ENCODE peak calls at places on chromosomes 3 and 15, in nine cellular contexts. W, T, H, P, B, G, X, R and I are unnamed samples.
A peak's percentile ranks its signal among the peaks of the same experiment; 100 is the strongest.

GRCh38 chr3:33433843-33434242 is 6.4 kb downstream of the UBP1 start:
- DNase-seq in W (no peak), T (no peak), H (peak; percentile 47), P (peak; percentile 23), B (peak; percentile 39), G (no peak), X (peak; percentile 50), R (no peak), I (peak; percentile 58)

GRCh38 chr15:22980189-22981136 is at the start of gene CYFIP1:
- DNase-seq in W (peak; percentile 88), T (peak; percentile 93), H (peak; percentile 83), P (peak; percentile 82), B (peak; percentile 80), G (peak; percentile 68), X (peak; percentile 80), R (peak; percentile 48), I (peak; percentile 89)

GRCh38 chr3:42507751-42508335 is 5.4 kb downstream of the VIPR1 start:
- DNase-seq in W (no peak), T (no peak), H (no peak), P (no peak), B (no peak), G (no peak), X (no peak), R (no peak), I (no peak)

GRCh38 chr3:1147326-1147725 is 54.5 kb downstream of the CNTN6 start:
- DNase-seq in W (no peak), T (no peak), H (no peak), P (no peak), B (no peak), G (no peak), X (no peak), R (no peak), I (no peak)

GRCh38 chr15:37059051-37059450 is 41.3 kb downstream of the MEIS2 start:
- DNase-seq in W (no peak), T (peak; percentile 91), H (peak; percentile 93), P (peak; percentile 77), B (peak; percentile 93), G (no peak), X (peak; percentile 75), R (no peak), I (peak; percentile 88)

GRCh38 chr3:102090646-102091045 is 241.3 kb downstream of the NFKBIZ start:
- DNase-seq in W (no peak), T (no peak), H (peak; percentile 62), P (peak; percentile 16), B (no peak), G (no peak), X (peak; percentile 16), R (peak; percentile 97), I (no peak)

GRCh38 chr15:37106490-37107001 is 6.2 kb upstream of the MEIS2 start:
- DNase-seq in W (peak; percentile 55), T (peak; percentile 36), H (peak; percentile 24), P (no peak), B (peak; percentile 71), G (no peak), X (peak; percentile 70), R (no peak), I (peak; percentile 61)

GRCh38 chr3:188627652-188628051 is 473.7 kb downstream of the LPP start:
- DNase-seq in W (no peak), T (peak; percentile 67), H (peak; percentile 94), P (peak; percentile 96), B (peak; percentile 63), G (no peak), X (peak; percentile 93), R (peak; percentile 72), I (peak; percentile 92)

GRCh38 chr3:52246264-52246620 is 683 bp downstream of the PPM1M start:
- DNase-seq in W (no peak), T (no peak), H (no peak), P (no peak), B (no peak), G (no peak), X (no peak), R (no peak), I (no peak)

GRCh38 chr3:123782488-123782887 is 101.6 kb downstream of the MYLK start:
- DNase-seq in W (no peak), T (no peak), H (no peak), P (peak; percentile 37), B (no peak), G (no peak), X (no peak), R (no peak), I (no peak)

GRCh38 chr3:176663819-176664218 is 533.5 kb downstream of the TBL1XR1 start:
- DNase-seq in W (no peak), T (peak; percentile 59), H (peak; percentile 66), P (peak; percentile 83), B (peak; percentile 78), G (peak; percentile 36), X (peak; percentile 79), R (peak; percentile 9), I (peak; percentile 86)

GRCh38 chr3:53347261-53348064 is at the start of gene DCP1A:
- DNase-seq in W (peak; percentile 96), T (peak; percentile 97), H (peak; percentile 97), P (peak; percentile 96), B (peak; percentile 97), G (peak; percentile 93), X (peak; percentile 95), R (peak; percentile 79), I (peak; percentile 98)
- TF ChIP-seq CTCF in W (no peak), T (no peak), H (no peak), P (no peak), B (no peak), G (peak; percentile 45), X (no peak), R (no peak), I (no peak)

GRCh38 chr15:95286911-95287769 is 1043.4 kb upstream of the NR2F2 start:
- DNase-seq in W (no peak), T (no peak), H (peak; percentile 44), P (no peak), B (no peak), G (no peak), X (no peak), R (no peak), I (no peak)

GRCh38 chr15:95284933-95285401 is 1045.5 kb upstream of the NR2F2 start:
- DNase-seq in W (no peak), T (no peak), H (peak; percentile 70), P (peak; percentile 90), B (peak; percentile 68), G (no peak), X (peak; percentile 61), R (no peak), I (peak; percentile 69)

GRCh38 chr15:95286316-95286880 is 1044.1 kb upstream of the NR2F2 start:
- DNase-seq in W (no peak), T (no peak), H (no peak), P (no peak), B (no peak), G (no peak), X (no peak), R (no peak), I (no peak)

GRCh38 chr15:95290376-95290973 is 1040.0 kb upstream of the NR2F2 start:
- DNase-seq in W (no peak), T (no peak), H (no peak), P (no peak), B (no peak), G (no peak), X (no peak), R (no peak), I (no peak)

GRCh38 chr15:95287774-95288173 is 1042.7 kb upstream of the NR2F2 start:
- DNase-seq in W (no peak), T (peak; percentile 36), H (peak; percentile 65), P (no peak), B (no peak), G (no peak), X (no peak), R (no peak), I (no peak)
- H3K4me3 ChIP-seq in W (no peak overlapping the region), T (no peak overlapping the region), H (no peak overlapping the region), P (no peak overlapping the region), B (no peak overlapping the region), G (no peak overlapping the region), X (no peak overlapping the region), R (no peak overlapping the region), I (no peak overlapping the region)

DNA sequence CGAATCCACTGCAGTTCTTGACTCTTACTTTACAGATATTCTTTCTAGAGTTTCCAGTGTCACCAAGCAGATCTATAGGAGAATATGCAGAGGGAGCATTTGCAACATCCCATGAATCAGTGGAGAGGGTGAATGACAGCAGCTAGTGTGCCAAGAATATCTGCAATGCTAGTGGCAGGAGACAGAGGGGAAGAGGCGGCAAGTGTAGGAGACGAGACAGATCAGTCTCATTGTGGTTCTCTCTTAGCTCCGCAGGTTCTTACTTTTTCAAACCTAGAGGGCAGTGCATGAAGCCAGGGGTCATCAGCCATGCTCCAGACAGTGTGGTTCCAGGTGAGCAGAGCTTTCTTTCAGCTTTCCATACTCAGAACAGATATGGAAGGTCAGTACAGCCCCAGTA is 749 bp downstream of the ZNF619 start:
- DNase-seq in W (no peak), T (peak; percentile 41), H (no peak), P (no peak), B (no peak), G (no peak), X (no peak), R (no peak), I (peak; percentile 11)
- TF ChIP-seq CTCF in W (no peak), T (no peak), H (no peak), P (no peak), B (no peak), G (peak; percentile 7), X (no peak), R (no peak), I (no peak)

GRCh38 chr3:186361246-186361611 is 805 bp downstream of the DGKG start:
- DNase-seq in W (no peak), T (no peak), H (no peak), P (no peak), B (no peak), G (no peak), X (no peak), R (no peak), I (no peak)
- H3K4me3 ChIP-seq in W (peak overlapping the region; percentile 63), T (no peak overlapping the region), H (no peak overlapping the region), P (no peak overlapping the region), B (no peak overlapping the region), G (peak overlapping the region; percentile 62), X (no peak overlapping the region), R (peak overlapping the region; percentile 6), I (peak overlapping the region; percentile 42)

DNA sequence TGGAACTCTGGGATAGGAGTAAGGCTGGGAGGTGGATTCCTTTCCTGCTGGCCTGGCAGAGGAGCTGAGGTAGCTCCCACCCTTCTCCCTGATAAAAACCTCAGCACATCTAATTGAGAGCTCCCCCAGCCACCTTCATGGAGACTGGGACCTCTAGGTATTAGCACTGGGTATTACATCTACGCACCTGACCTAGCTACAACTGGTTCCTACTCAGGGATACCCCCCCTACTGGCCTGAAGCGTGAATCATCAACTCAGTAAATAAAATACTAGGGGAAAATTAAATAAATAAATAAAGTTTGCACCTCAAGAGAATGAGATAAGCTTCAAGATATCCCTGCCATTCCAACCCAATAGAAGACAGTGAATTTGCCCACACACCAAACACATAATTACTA is 140.4 kb downstream of the NEK10 start:
- DNase-seq in W (no peak), T (peak; percentile 5), H (no peak), P (no peak), B (no peak), G (peak; percentile 39), X (no peak), R (no peak), I (no peak)
- TF ChIP-seq CTCF in W (no peak), T (peak; percentile 6), H (peak; percentile 8), P (no peak), B (no peak), G (no peak), X (peak; percentile 18), R (peak; percentile 15), I (no peak)